ENCODE peak calls at places on chromosome 9, in five cellular contexts. W, P, R, Y and X are unnamed samples.
A peak's percentile ranks its signal among the peaks of the same experiment; 100 is the strongest.

GRCh38 chr9:127180457-127181314 is 58.3 kb upstream of the ANGPTL2 start:
- DNase-seq in W (no peak), Y (no peak), P (no peak), R (no peak), X (no peak)

GRCh38 chr9:115395511-115396021 is 277.6 kb upstream of the TNC start:
- DNase-seq in R (no peak), Y (no peak), W (no peak), P (no peak), X (no peak)

GRCh38 chr9:131179561-131180219 is 54.3 kb downstream of the NUP214 start:
- DNase-seq in R (no peak), Y (peak; percentile 28), P (no peak), W (no peak), X (no peak)

GRCh38 chr9:3903273-3903672 is 377.5 kb upstream of the RFX3 start:
- DNase-seq in Y (no peak), R (no peak), W (no peak), P (peak; percentile 89), X (no peak)

GRCh38 chr9:111232997-111233790 is 96.8 kb downstream of the OR2K2 start:
- DNase-seq in R (no peak), W (no peak), P (no peak), Y (no peak), X (peak; percentile 29)

GRCh38 chr9:17064558-17064957 is 70.3 kb upstream of the CNTLN start:
- DNase-seq in Y (no peak), P (no peak), R (no peak), W (no peak), X (no peak)

GRCh38 chr9:21683484-21684175 is 118.8 kb upstream of the MTAP start:
- DNase-seq in W (no peak), R (no peak), P (no peak), Y (no peak), X (no peak)

GRCh38 chr9:14478175-14479165 is 164.5 kb upstream of the NFIB start:
- DNase-seq in P (no peak), Y (no peak), R (no peak), W (no peak), X (no peak)

GRCh38 chr9:32584784-32585183 is 11.8 kb upstream of the NDUFB6 start:
- DNase-seq in P (no peak), R (no peak), W (no peak), Y (no peak), X (no peak)

GRCh38 chr9:83387401-83388185 is 150.6 kb downstream of the FRMD3 start:
- DNase-seq in R (no peak), P (peak; percentile 79), W (no peak), Y (no peak), X (no peak)

GRCh38 chr9:121472361-121472910 is 27.2 kb downstream of the GGTA1 start:
- DNase-seq in P (no peak), R (no peak), W (no peak), Y (no peak), X (peak; percentile 25)

GRCh38 chr9:127078336-127078735 is 44.1 kb downstream of the ANGPTL2 start:
- DNase-seq in W (no peak), P (no peak), Y (no peak), R (no peak), X (no peak)

GRCh38 chr9:72935595-72935994 is 17.3 kb downstream of the ALDH1A1 start:
- DNase-seq in W (no peak), P (no peak), Y (no peak), R (no peak), X (no peak)
- TF ChIP-seq CREB1 in W (no peak), P (no peak), Y (no peak), R (no peak), X (no peak)

DNA sequence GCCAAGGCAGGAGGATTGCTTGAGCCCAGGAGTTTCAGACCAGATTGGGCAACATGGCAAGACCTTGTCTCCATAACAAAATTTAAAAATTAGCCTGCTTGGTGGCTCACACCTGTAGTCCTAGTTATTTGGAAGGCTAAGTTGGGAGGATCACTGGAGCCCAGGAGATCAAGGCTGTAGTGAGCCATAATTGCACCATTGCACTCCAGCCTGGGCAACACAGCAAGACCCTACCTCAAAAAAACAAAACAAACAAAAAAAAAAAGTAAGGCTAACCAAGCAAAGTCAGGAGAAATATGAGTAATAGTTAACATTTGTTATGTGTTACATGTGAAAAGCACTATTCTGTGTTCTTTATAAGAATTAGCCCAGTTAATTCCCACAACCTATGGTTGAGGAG is 74.7 kb downstream of the FOXB2 start:
- DNase-seq in Y (no peak), R (no peak), P (no peak), W (no peak), X (no peak)
- TF ChIP-seq CTCF in Y (no peak), R (no peak), P (no peak), W (no peak), X (no peak)

GRCh38 chr9:99051353-99051752 is 53.6 kb upstream of the TGFBR1 start:
- DNase-seq in P (no peak), R (no peak), W (no peak), Y (no peak), X (no peak)
- H3K4me1 ChIP-seq in P (no peaks in the 10 kb centered on the region), R (peaks cover 21% of the 10 kb centered on the region), W (no peaks in the 10 kb centered on the region), Y (no peaks in the 10 kb centered on the region), X (no peaks in the 10 kb centered on the region)

DNA sequence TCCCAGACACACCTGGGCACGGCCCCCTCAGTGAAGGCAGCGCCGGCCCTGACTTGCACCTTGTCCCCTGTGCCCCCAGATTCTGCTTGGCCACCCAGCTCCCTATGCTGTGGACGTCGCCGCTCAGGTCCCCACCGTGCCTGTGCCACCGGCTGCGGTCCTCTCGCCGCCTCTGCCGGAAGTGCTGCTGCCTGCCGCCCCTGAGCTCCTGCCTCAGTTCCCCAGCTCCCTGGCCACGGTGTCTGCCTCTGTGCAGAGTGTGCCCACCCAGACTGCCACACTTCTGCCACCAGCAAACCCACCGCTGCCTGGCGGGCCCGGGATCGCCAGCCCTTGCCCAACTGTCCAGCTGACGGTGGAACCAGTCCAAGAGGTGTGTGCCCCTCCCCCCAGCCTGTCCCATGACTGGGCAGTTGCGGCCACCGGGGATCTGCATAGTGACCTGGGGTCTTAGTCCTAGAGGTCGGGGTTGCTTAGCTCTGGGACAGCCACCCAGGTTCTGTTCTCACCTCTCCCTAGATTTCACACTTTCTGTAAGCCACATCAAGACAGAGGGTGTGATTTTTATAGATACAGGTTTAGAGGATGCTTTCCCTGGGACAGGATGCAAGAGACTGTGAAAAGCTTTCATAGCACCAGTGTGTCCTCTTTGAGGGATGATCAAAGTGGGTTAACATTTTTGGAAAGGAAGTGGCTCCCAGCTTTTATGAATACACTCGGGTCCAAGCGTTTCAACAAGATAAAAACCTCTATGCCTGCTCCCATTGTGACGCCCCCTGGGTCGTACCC is 78.0 kb downstream of the WNK2 start:
- DNase-seq in R (peak; percentile 8), P (no peak), Y (no peak), W (no peak), X (no peak)
- TF ChIP-seq CREB1 in R (no peak), P (no peak), Y (no peak), W (no peak), X (no peak)

GRCh38 chr9:79408617-79409016 is 163.1 kb upstream of the TLE4 start:
- DNase-seq in W (no peak), R (no peak), Y (no peak), P (no peak), X (no peak)

GRCh38 chr9:79408200-79408599 is 163.6 kb upstream of the TLE4 start:
- DNase-seq in Y (no peak), R (no peak), W (no peak), P (no peak), X (peak; percentile 30)

DNA sequence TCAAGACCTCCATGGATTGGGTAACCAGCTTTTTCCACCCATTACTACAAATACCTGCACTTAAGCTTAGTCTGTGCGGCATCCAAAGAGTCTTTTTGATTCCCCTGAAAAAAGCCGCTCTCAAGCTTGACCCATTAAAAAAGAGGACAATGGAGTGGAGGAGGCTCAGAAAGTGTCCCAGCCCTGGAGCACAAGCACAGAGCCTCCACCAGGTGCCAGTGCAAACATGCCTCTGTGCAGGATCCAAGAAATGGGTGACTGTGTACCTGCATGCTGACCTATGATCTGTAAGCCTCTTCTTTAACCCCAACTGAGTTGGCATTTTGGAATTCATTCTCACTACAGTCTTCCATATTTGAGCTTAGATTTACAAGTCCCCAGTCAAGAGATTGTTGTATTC is 168.3 kb upstream of the TLE4 start:
- DNase-seq in P (no peak), R (no peak), Y (no peak), W (no peak), X (no peak)
- TF ChIP-seq CTCF in P (no peak), R (no peak), Y (no peak), W (no peak), X (peak; percentile 18)